ENCODE peak calls at places on chromosomes 7 and 10, in six cellular contexts. One of them, this sample, is unnamed.

GRCh38 chr10:68406111-68406814 is 814 bp downstream of the RUFY2 start:
- DNase-seq in fibroblast of pulmonary artery: peak; percentile 75
- DNase-seq in A549: peak; percentile 72
- DNase-seq in astrocyte: peak; percentile 44
- DNase-seq in T-cell: no peak
- DNase-seq in heart right ventricle: peak; percentile 57
- DNase-seq in this sample: no peak

GRCh38 chr7:55109384-55110167 is 90.8 kb downstream of the EGFR start:
- DNase-seq in fibroblast of pulmonary artery: peak; percentile 40
- DNase-seq in A549: peak; percentile 22
- DNase-seq in astrocyte: peak; percentile 65
- DNase-seq in T-cell: no peak
- DNase-seq in heart right ventricle: no peak
- DNase-seq in this sample: no peak

GRCh38 chr7:5750026-5750425 is 31.4 kb downstream of the RNF216 start:
- DNase-seq in fibroblast of pulmonary artery: peak; percentile 53
- DNase-seq in A549: no peak
- DNase-seq in astrocyte: peak; percentile 28
- DNase-seq in T-cell: no peak
- DNase-seq in heart right ventricle: no peak
- DNase-seq in this sample: no peak

GRCh38 chr10:480928-481551 is 208.4 kb downstream of the DIP2C start:
- DNase-seq in fibroblast of pulmonary artery: peak; percentile 49
- DNase-seq in A549: no peak
- DNase-seq in astrocyte: no peak
- DNase-seq in T-cell: no peak
- DNase-seq in heart right ventricle: no peak
- DNase-seq in this sample: no peak

GRCh38 chr7:26648429-26649015 is 215.9 kb downstream of the SKAP2 start:
- DNase-seq in fibroblast of pulmonary artery: peak; percentile 36
- DNase-seq in A549: peak; percentile 17
- DNase-seq in astrocyte: peak; percentile 68
- DNase-seq in T-cell: no peak
- DNase-seq in heart right ventricle: no peak
- DNase-seq in this sample: no peak

GRCh38 chr10:4131407-4132215 is 346.6 kb upstream of the KLF6 start:
- DNase-seq in fibroblast of pulmonary artery: peak; percentile 76
- DNase-seq in A549: peak; percentile 10
- DNase-seq in astrocyte: peak; percentile 93
- DNase-seq in T-cell: no peak
- DNase-seq in heart right ventricle: no peak
- DNase-seq in this sample: peak; percentile 56

GRCh38 chr10:77637474-77637985 is at the start of gene KCNMA1:
- DNase-seq in fibroblast of pulmonary artery: no peak
- DNase-seq in A549: peak; percentile 55
- DNase-seq in astrocyte: no peak
- DNase-seq in T-cell: no peak
- DNase-seq in heart right ventricle: no peak
- DNase-seq in this sample: no peak

GRCh38 chr7:104397442-104397841 is 69.0 kb downstream of the LHFPL3 start:
- DNase-seq in fibroblast of pulmonary artery: no peak
- DNase-seq in A549: no peak
- DNase-seq in astrocyte: no peak
- DNase-seq in T-cell: no peak
- DNase-seq in heart right ventricle: no peak
- DNase-seq in this sample: no peak

GRCh38 chr10:104151737-104152136 is 29.8 kb downstream of the SFR1 start:
- DNase-seq in fibroblast of pulmonary artery: no peak
- DNase-seq in A549: no peak
- DNase-seq in astrocyte: no peak
- DNase-seq in T-cell: no peak
- DNase-seq in heart right ventricle: no peak
- DNase-seq in this sample: no peak

GRCh38 chr10:75430000-75430763 is 1.2 kb upstream of the LRMDA start:
- DNase-seq in fibroblast of pulmonary artery: peak; percentile 42
- DNase-seq in A549: peak; percentile 50
- DNase-seq in astrocyte: no peak
- DNase-seq in T-cell: no peak
- DNase-seq in heart right ventricle: peak; percentile 67
- DNase-seq in this sample: no peak

GRCh38 chr10:72605137-72605536 is 20.7 kb downstream of the MICU1 start:
- DNase-seq in fibroblast of pulmonary artery: no peak
- DNase-seq in A549: no peak
- DNase-seq in astrocyte: peak; percentile 55
- DNase-seq in T-cell: no peak
- DNase-seq in heart right ventricle: no peak
- DNase-seq in this sample: no peak

GRCh38 chr7:14332155-14332554 is 342.7 kb upstream of the ETV1 start:
- DNase-seq in fibroblast of pulmonary artery: peak; percentile 65
- DNase-seq in A549: no peak
- DNase-seq in astrocyte: peak; percentile 56
- DNase-seq in T-cell: no peak
- DNase-seq in heart right ventricle: peak; percentile 29
- DNase-seq in this sample: no peak

GRCh38 chr7:158028971-158029370 is 558.7 kb downstream of the PTPRN2 start:
- DNase-seq in fibroblast of pulmonary artery: no peak
- DNase-seq in A549: no peak
- DNase-seq in astrocyte: no peak
- DNase-seq in T-cell: no peak
- DNase-seq in heart right ventricle: no peak
- DNase-seq in this sample: no peak

GRCh38 chr10:101237080-101237817 is 8.0 kb upstream of the LBX1 start:
- DNase-seq in fibroblast of pulmonary artery: no peak
- DNase-seq in A549: no peak
- DNase-seq in astrocyte: peak; percentile 2
- DNase-seq in T-cell: no peak
- DNase-seq in heart right ventricle: no peak
- DNase-seq in this sample: no peak

GRCh38 chr10:129963076-129963830 is 821 bp downstream of the EBF3 start:
- DNase-seq in fibroblast of pulmonary artery: peak; percentile 67
- DNase-seq in A549: no peak
- DNase-seq in astrocyte: peak; percentile 11
- DNase-seq in T-cell: no peak
- DNase-seq in heart right ventricle: peak; percentile 40
- DNase-seq in this sample: peak; percentile 13

GRCh38 chr10:85601526-85601925 is 765.1 kb downstream of the GRID1 start:
- DNase-seq in fibroblast of pulmonary artery: no peak
- DNase-seq in A549: no peak
- DNase-seq in astrocyte: no peak
- DNase-seq in T-cell: no peak
- DNase-seq in heart right ventricle: no peak
- DNase-seq in this sample: no peak

GRCh38 chr10:111646021-111646420 is 537.5 kb downstream of the GPAM start:
- DNase-seq in fibroblast of pulmonary artery: no peak
- DNase-seq in A549: no peak
- DNase-seq in astrocyte: no peak
- DNase-seq in T-cell: no peak
- DNase-seq in heart right ventricle: no peak
- DNase-seq in this sample: no peak

GRCh38 chr10:103584216-103585010 is 90.9 kb downstream of the NEURL1 start:
- DNase-seq in fibroblast of pulmonary artery: no peak
- DNase-seq in A549: no peak
- DNase-seq in astrocyte: no peak
- DNase-seq in T-cell: peak; percentile 72
- DNase-seq in heart right ventricle: peak; percentile 47
- DNase-seq in this sample: peak; percentile 62

GRCh38 chr7:123747620-123748141 is 1.1 kb downstream of the WASL start:
- DNase-seq in fibroblast of pulmonary artery: peak; percentile 82
- DNase-seq in A549: peak; percentile 72
- DNase-seq in astrocyte: peak; percentile 95
- DNase-seq in T-cell: no peak
- DNase-seq in heart right ventricle: peak; percentile 26
- DNase-seq in this sample: peak; percentile 21

GRCh38 chr7:2612445-2613112 is 19.2 kb upstream of the TTYH3 start:
- DNase-seq in fibroblast of pulmonary artery: no peak
- DNase-seq in A549: no peak
- DNase-seq in astrocyte: no peak
- DNase-seq in T-cell: no peak
- DNase-seq in heart right ventricle: no peak
- DNase-seq in this sample: no peak

GRCh38 chr10:20871970-20872369 is 25.1 kb downstream of the NEBL start:
- DNase-seq in fibroblast of pulmonary artery: no peak
- DNase-seq in A549: no peak
- DNase-seq in astrocyte: no peak
- DNase-seq in T-cell: no peak
- DNase-seq in heart right ventricle: no peak
- DNase-seq in this sample: no peak

GRCh38 chr7:113172726-113173125 is 54.4 kb upstream of the SMIM30 start:
- DNase-seq in fibroblast of pulmonary artery: no peak
- DNase-seq in A549: no peak
- DNase-seq in astrocyte: no peak
- DNase-seq in T-cell: no peak
- DNase-seq in heart right ventricle: no peak
- DNase-seq in this sample: no peak

GRCh38 chr10:69866246-69866687 is 64.6 kb downstream of the COL13A1 start:
- DNase-seq in fibroblast of pulmonary artery: no peak
- DNase-seq in A549: no peak
- DNase-seq in astrocyte: no peak
- DNase-seq in T-cell: no peak
- DNase-seq in heart right ventricle: no peak
- DNase-seq in this sample: no peak

GRCh38 chr10:11610151-11610854 is 1.1 kb downstream of the USP6NL start:
- DNase-seq in fibroblast of pulmonary artery: peak; percentile 20
- DNase-seq in A549: no peak
- DNase-seq in astrocyte: no peak
- DNase-seq in T-cell: no peak
- DNase-seq in heart right ventricle: no peak
- DNase-seq in this sample: no peak

GRCh38 chr10:103470755-103471653 is 8.0 kb downstream of the CALHM3 start:
- DNase-seq in fibroblast of pulmonary artery: peak; percentile 44
- DNase-seq in A549: no peak
- DNase-seq in astrocyte: no peak
- DNase-seq in T-cell: peak; percentile 51
- DNase-seq in heart right ventricle: peak; percentile 54
- DNase-seq in this sample: peak; percentile 84

GRCh38 chr7:158160199-158160598 is 427.4 kb downstream of the PTPRN2 start:
- DNase-seq in fibroblast of pulmonary artery: no peak
- DNase-seq in A549: no peak
- DNase-seq in astrocyte: no peak
- DNase-seq in T-cell: no peak
- DNase-seq in heart right ventricle: no peak
- DNase-seq in this sample: no peak

GRCh38 chr7:151662291-151662690 is 142.6 kb upstream of the RHEB start:
- DNase-seq in fibroblast of pulmonary artery: no peak
- DNase-seq in A549: no peak
- DNase-seq in astrocyte: no peak
- DNase-seq in T-cell: no peak
- DNase-seq in heart right ventricle: no peak
- DNase-seq in this sample: no peak

GRCh38 chr10:85611746-85612377 is 754.7 kb downstream of the GRID1 start:
- DNase-seq in fibroblast of pulmonary artery: no peak
- DNase-seq in A549: no peak
- DNase-seq in astrocyte: no peak
- DNase-seq in T-cell: no peak
- DNase-seq in heart right ventricle: no peak
- DNase-seq in this sample: no peak

GRCh38 chr7:17524746-17525145 is 226.3 kb downstream of the AHR start:
- DNase-seq in fibroblast of pulmonary artery: peak; percentile 73
- DNase-seq in A549: no peak
- DNase-seq in astrocyte: peak; percentile 80
- DNase-seq in T-cell: no peak
- DNase-seq in heart right ventricle: no peak
- DNase-seq in this sample: no peak

GRCh38 chr7:30171753-30172447 is 37.1 kb downstream of the MTURN start:
- DNase-seq in fibroblast of pulmonary artery: no peak
- DNase-seq in A549: peak; percentile 19
- DNase-seq in astrocyte: peak; percentile 23
- DNase-seq in T-cell: no peak
- DNase-seq in heart right ventricle: no peak
- DNase-seq in this sample: no peak

GRCh38 chr10:21184216-21184615 is 287.1 kb upstream of the NEBL start:
- DNase-seq in fibroblast of pulmonary artery: peak; percentile 62
- DNase-seq in A549: no peak
- DNase-seq in astrocyte: no peak
- DNase-seq in T-cell: no peak
- DNase-seq in heart right ventricle: no peak
- DNase-seq in this sample: no peak

GRCh38 chr7:75617634-75618234 is 121.0 kb downstream of the HIP1 start:
- DNase-seq in fibroblast of pulmonary artery: peak; percentile 69
- DNase-seq in A549: peak; percentile 38
- DNase-seq in astrocyte: no peak
- DNase-seq in T-cell: peak; percentile 25
- DNase-seq in heart right ventricle: peak; percentile 63
- DNase-seq in this sample: peak; percentile 80

GRCh38 chr7:155893176-155893575 is 80.9 kb upstream of the SHH start:
- DNase-seq in fibroblast of pulmonary artery: no peak
- DNase-seq in A549: no peak
- DNase-seq in astrocyte: no peak
- DNase-seq in T-cell: no peak
- DNase-seq in heart right ventricle: no peak
- DNase-seq in this sample: no peak

GRCh38 chr7:38628630-38629385 is 2.4 kb downstream of the AMPH start:
- DNase-seq in fibroblast of pulmonary artery: peak; percentile 15
- DNase-seq in A549: no peak
- DNase-seq in astrocyte: peak; percentile 76
- DNase-seq in T-cell: no peak
- DNase-seq in heart right ventricle: no peak
- DNase-seq in this sample: no peak

GRCh38 chr7:3112499-3113134 is 69.0 kb upstream of the CARD11 start:
- DNase-seq in fibroblast of pulmonary artery: no peak
- DNase-seq in A549: no peak
- DNase-seq in astrocyte: no peak
- DNase-seq in T-cell: no peak
- DNase-seq in heart right ventricle: no peak
- DNase-seq in this sample: peak; percentile 68